ENCODE peak calls at places on chromosomes 2 and 18, in eight cellular contexts. N, Q, W, T, S, B, G and F are unnamed samples.

GRCh38 chr18:75137346-75137877 is 71.5 kb downstream of the PTGR3 start:
- DNase-seq in N (no peak), Q (no peak), W (no peak), T (no peak), S (no peak), B (no peak), G (no peak), F (no peak)

GRCh38 chr2:191642541-191642940 is 35.4 kb upstream of the NABP1 start:
- DNase-seq in N (no peak), Q (no peak), W (no peak), T (no peak), S (no peak), B (no peak), G (no peak), F (no peak)

GRCh38 chr2:189783451-189783926 is 650 bp downstream of the ORMDL1 start:
- DNase-seq in N (no peak), Q (peak; percentile 68), W (no peak), T (no peak), S (no peak), B (no peak), G (no peak), F (peak; percentile 52)

GRCh38 chr2:153291718-153292117 is 186.8 kb downstream of the RPRM start:
- DNase-seq in N (no peak), Q (no peak), W (no peak), T (no peak), S (no peak), B (no peak), G (no peak), F (no peak)

GRCh38 chr18:70228546-70228945 is 23.1 kb upstream of the RTTN start:
- DNase-seq in N (no peak), Q (peak; percentile 34), W (no peak), T (no peak), S (no peak), B (no peak), G (no peak), F (no peak)

GRCh38 chr2:74037379-74037860 is 52.7 kb downstream of the TET3 start:
- DNase-seq in N (no peak), Q (peak; percentile 34), W (no peak), T (no peak), S (no peak), B (no peak), G (no peak), F (no peak)

GRCh38 chr2:170716851-170717598 is 1.9 kb downstream of the SP5 start:
- DNase-seq in N (peak; percentile 93), Q (peak; percentile 73), W (peak; percentile 55), T (peak; percentile 41), S (no peak), B (peak; percentile 32), G (peak; percentile 75), F (no peak)

GRCh38 chr2:217074576-217075224 is 214.8 kb upstream of the TNP1 start:
- DNase-seq in N (no peak), Q (peak; percentile 39), W (no peak), T (no peak), S (no peak), B (no peak), G (no peak), F (no peak)

GRCh38 chr2:29071032-29071975 is 3.0 kb downstream of the PCARE start:
- DNase-seq in N (no peak), Q (no peak), W (no peak), T (no peak), S (no peak), B (no peak), G (no peak), F (no peak)

GRCh38 chr2:158191076-158191566 is 89.4 kb downstream of the UPP2 start:
- DNase-seq in N (no peak), Q (peak; percentile 10), W (no peak), T (no peak), S (no peak), B (no peak), G (no peak), F (no peak)

GRCh38 chr2:172083725-172084483 is 1.4 kb upstream of the DLX1 start:
- DNase-seq in N (peak; percentile 73), Q (peak; percentile 65), W (no peak), T (no peak), S (no peak), B (no peak), G (no peak), F (no peak)

GRCh38 chr2:59171019-59171418 is 929.9 kb upstream of the FANCL start:
- DNase-seq in N (no peak), Q (no peak), W (no peak), T (no peak), S (no peak), B (no peak), G (no peak), F (no peak)

DNA sequence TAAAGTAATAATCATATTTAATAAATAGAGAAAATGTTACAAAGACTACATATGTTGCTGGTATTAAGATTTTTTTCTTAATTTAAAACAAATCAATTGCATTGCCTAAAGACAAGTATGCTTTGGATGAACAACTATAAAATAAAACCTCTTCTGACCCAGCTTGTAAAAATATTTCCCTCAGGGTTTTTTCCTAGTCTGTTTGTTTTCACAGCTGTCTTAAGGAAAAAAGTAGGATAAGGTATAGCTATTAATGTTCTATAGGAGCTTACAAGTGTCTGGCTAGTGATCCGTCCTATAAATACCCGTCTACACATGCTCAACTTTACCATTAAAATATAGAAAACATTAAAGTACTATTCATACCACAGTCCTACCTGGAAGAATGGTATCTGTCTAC is 97.1 kb downstream of the NOL10 start:
- DNase-seq in N (no peak), Q (no peak), W (no peak), T (no peak), S (no peak), B (no peak), G (no peak), F (no peak)
- H3K36me3 ChIP-seq in N (peaks cover 71% of the 10 kb centered on the region), Q (peaks cover 24% of the 10 kb centered on the region), W (no peaks in the 10 kb centered on the region), T (no peaks in the 10 kb centered on the region), S (peaks cover 66% of the 10 kb centered on the region), B (no peaks in the 10 kb centered on the region), G (no peaks in the 10 kb centered on the region), F (peaks cover 28% of the 10 kb centered on the region)

DNA sequence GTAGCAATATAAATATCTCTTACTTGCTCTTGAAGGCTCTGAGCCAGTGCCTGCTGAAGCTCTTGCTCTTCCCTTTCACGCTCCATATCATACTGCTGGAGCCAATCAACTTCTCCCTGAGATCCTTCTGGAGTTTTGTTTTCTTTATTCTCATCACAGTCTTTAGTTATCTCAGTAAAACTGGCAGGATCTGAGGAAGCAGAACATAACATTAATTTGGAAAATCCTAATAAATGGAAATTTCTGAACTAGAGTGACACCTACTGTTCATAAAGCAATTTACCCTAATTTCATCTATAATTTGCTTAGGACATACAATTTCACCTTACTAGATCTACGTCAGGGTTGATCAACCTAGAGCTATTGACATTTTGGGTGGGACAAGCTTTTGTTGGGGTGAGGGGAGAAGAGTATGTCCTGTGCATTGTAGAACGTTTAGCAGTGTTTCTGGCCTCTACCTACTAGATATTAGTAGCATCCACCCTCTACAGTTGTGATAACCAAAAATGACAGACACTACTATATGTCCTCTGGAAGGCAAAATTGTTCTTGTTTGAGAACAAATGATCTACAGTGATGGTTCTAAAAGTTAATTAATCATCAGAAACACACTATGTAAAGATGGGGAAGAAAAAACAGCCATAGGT is 47.2 kb downstream of the VIL1 start:
- DNase-seq in N (no peak), Q (peak; percentile 47), W (no peak), T (no peak), S (no peak), B (no peak), G (no peak), F (no peak)
- H3K36me3 ChIP-seq in N (peaks cover 54% of the 10 kb centered on the region), Q (peaks cover 11% of the 10 kb centered on the region), W (peaks cover under 1% of the 10 kb centered on the region), T (no peaks in the 10 kb centered on the region), S (peaks cover 12% of the 10 kb centered on the region), B (no peaks in the 10 kb centered on the region), G (no peaks in the 10 kb centered on the region), F (peaks cover 24% of the 10 kb centered on the region)

GRCh38 chr2:219219781-219220532 is 1.2 kb upstream of the ABCB6 start:
- DNase-seq in N (no peak), Q (no peak), W (no peak), T (no peak), S (no peak), B (no peak), G (peak; percentile 72), F (no peak)

GRCh38 chr2:219223831-219224610 is 5.3 kb upstream of the ABCB6 start:
- DNase-seq in N (no peak), Q (no peak), W (no peak), T (no peak), S (no peak), B (no peak), G (no peak), F (no peak)

GRCh38 chr2:219219113-219219696 is 447 bp upstream of the ABCB6 start:
- DNase-seq in N (peak; percentile 82), Q (no peak), W (no peak), T (no peak), S (no peak), B (no peak), G (peak; percentile 80), F (no peak)

GRCh38 chr2:219220652-219221402 is 2.1 kb upstream of the ABCB6 start:
- DNase-seq in N (no peak), Q (no peak), W (no peak), T (no peak), S (no peak), B (no peak), G (peak; percentile 68), F (no peak)

DNA sequence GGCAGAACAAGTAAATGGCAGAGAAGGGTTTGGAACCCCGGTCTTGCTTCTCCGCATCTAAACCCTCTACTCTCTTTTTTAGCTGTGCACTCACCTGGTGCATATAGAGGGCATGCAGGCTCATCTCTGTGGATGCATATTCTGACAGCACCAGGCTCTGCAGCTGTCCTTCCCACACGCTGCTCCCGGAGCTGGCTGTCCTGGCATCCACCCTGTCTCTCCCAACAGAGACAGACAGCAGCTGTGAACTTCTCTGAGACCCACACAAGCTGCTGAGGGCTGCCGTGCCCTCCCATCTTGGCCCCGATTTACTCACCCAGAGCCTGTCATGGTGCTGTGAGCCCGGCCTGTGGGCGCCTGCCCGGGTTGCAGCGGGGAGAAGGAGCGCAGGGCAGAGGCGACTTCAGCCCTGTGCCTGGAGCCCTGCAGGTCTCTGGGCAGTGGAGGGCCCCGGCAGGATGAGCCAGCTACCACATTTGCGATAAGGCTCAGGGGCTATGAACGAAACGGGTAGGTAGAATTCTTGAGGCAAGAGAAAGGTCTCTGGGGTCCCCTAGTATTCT is 3.3 kb upstream of the ABCB6 start:
- DNase-seq in N (no peak), Q (no peak), W (no peak), T (no peak), S (no peak), B (no peak), G (no peak), F (no peak)
- H3K36me3 ChIP-seq in N (peaks cover 42% of the 10 kb centered on the region), Q (peaks cover 25% of the 10 kb centered on the region), W (no peaks in the 10 kb centered on the region), T (peaks cover 31% of the 10 kb centered on the region), S (peaks cover 59% of the 10 kb centered on the region), B (no peaks in the 10 kb centered on the region), G (peaks cover 38% of the 10 kb centered on the region), F (peaks cover 67% of the 10 kb centered on the region)

DNA sequence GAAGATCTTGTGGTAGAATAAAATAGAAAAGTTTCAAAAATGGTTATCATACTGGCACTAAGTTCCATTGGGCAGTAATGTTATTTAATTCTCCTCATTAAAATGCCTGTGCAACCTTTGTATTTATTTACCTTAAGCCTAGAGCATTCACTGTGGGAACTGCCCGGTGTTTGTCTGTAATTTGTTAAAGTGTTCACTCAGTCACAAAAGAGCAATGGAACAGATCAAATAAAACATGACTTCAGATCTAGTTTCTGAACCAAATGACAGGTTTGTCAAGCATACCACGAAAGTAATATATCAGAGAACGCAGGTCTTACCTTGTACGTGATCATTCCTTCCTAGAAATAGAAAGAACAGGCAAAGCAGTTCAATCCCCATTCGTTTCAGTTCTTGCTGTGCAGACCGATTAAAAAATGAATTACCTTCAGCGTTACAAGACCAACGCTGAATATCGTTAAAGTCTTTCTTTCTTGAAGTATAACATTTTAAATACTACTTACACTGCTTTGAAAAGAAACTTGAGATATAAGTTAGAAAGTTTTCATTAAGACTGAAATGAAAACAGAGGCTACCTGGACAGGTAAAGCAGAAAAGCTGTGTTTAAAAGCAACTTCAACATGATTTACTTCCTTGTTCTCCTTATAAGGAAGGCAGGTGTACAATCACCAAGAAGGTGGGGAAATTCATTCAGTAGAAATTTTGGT is at the start of gene ITGB6:
- DNase-seq in N (no peak), Q (no peak), W (no peak), T (no peak), S (no peak), B (no peak), G (no peak), F (no peak)
- H3K36me3 ChIP-seq in N (no peaks in the 10 kb centered on the region), Q (no peaks in the 10 kb centered on the region), W (no peaks in the 10 kb centered on the region), T (no peaks in the 10 kb centered on the region), S (no peaks in the 10 kb centered on the region), B (no peaks in the 10 kb centered on the region), G (no peaks in the 10 kb centered on the region), F (no peaks in the 10 kb centered on the region)